ENCODE peak calls at places on chromosomes 5 and 9, in seven cellular contexts. One of them, this sample, is unnamed.

GRCh38 chr5:40615586-40616193 is 64.0 kb upstream of the PTGER4 start:
- DNase-seq in epithelial cell of proximal tubule: no peak
- DNase-seq in lung microvascular endothelial cell: peak
- DNase-seq in colonic mucosa: no peak
- DNase-seq in GM13977: peak
- DNase-seq in T-cell: no peak
- DNase-seq in cerebellar cortex: no peak
- DNase-seq in this sample: no peak

GRCh38 chr9:120040896-120041295 is 539.1 kb downstream of the CDK5RAP2 start:
- DNase-seq in cerebellar cortex: no peak
- DNase-seq in T-cell: no peak
- DNase-seq in epithelial cell of proximal tubule: no peak
- DNase-seq in GM13977: no peak
- DNase-seq in lung microvascular endothelial cell: no peak
- DNase-seq in colonic mucosa: no peak
- DNase-seq in this sample: no peak

GRCh38 chr5:159887050-159887449 is 29.2 kb upstream of the ADRA1B start:
- DNase-seq in lung microvascular endothelial cell: no peak
- DNase-seq in GM13977: no peak
- DNase-seq in epithelial cell of proximal tubule: no peak
- DNase-seq in T-cell: no peak
- DNase-seq in cerebellar cortex: no peak
- DNase-seq in colonic mucosa: no peak
- DNase-seq in this sample: no peak

GRCh38 chr5:75951158-75951557 is 132.0 kb upstream of the SV2C start:
- DNase-seq in lung microvascular endothelial cell: no peak
- DNase-seq in T-cell: no peak
- DNase-seq in cerebellar cortex: peak
- DNase-seq in epithelial cell of proximal tubule: no peak
- DNase-seq in GM13977: no peak
- DNase-seq in colonic mucosa: no peak
- DNase-seq in this sample: peak

GRCh38 chr5:173919443-173919842 is 31.3 kb downstream of the CPEB4 start:
- DNase-seq in cerebellar cortex: peak
- DNase-seq in GM13977: no peak
- DNase-seq in epithelial cell of proximal tubule: no peak
- DNase-seq in T-cell: no peak
- DNase-seq in lung microvascular endothelial cell: peak
- DNase-seq in colonic mucosa: peak
- DNase-seq in this sample: no peak

GRCh38 chr9:133942206-133942975 is 49.7 kb downstream of the VAV2 start:
- DNase-seq in T-cell: no peak
- DNase-seq in colonic mucosa: no peak
- DNase-seq in lung microvascular endothelial cell: no peak
- DNase-seq in epithelial cell of proximal tubule: no peak
- DNase-seq in GM13977: no peak
- DNase-seq in cerebellar cortex: no peak
- DNase-seq in this sample: no peak

GRCh38 chr5:102867999-102868662 is 113.0 kb downstream of the PAM start:
- DNase-seq in GM13977: no peak
- DNase-seq in epithelial cell of proximal tubule: no peak
- DNase-seq in cerebellar cortex: no peak
- DNase-seq in colonic mucosa: no peak
- DNase-seq in T-cell: no peak
- DNase-seq in lung microvascular endothelial cell: peak
- DNase-seq in this sample: no peak

GRCh38 chr9:127608104-127608966 is 3.7 kb upstream of the STXBP1 start:
- DNase-seq in lung microvascular endothelial cell: peak
- DNase-seq in colonic mucosa: peak
- DNase-seq in cerebellar cortex: peak
- DNase-seq in T-cell: peak
- DNase-seq in GM13977: peak
- DNase-seq in epithelial cell of proximal tubule: no peak
- DNase-seq in this sample: peak

GRCh38 chr5:153626836-153627235 is 136.4 kb downstream of the GRIA1 start:
- DNase-seq in cerebellar cortex: no peak
- DNase-seq in T-cell: no peak
- DNase-seq in colonic mucosa: no peak
- DNase-seq in lung microvascular endothelial cell: no peak
- DNase-seq in GM13977: no peak
- DNase-seq in epithelial cell of proximal tubule: no peak
- DNase-seq in this sample: no peak

GRCh38 chr9:38082456-38083287 is 13.6 kb upstream of the SHB start:
- DNase-seq in lung microvascular endothelial cell: no peak
- DNase-seq in cerebellar cortex: no peak
- DNase-seq in epithelial cell of proximal tubule: no peak
- DNase-seq in colonic mucosa: no peak
- DNase-seq in T-cell: no peak
- DNase-seq in GM13977: no peak
- DNase-seq in this sample: no peak

GRCh38 chr5:98755406-98755805 is 18.1 kb upstream of the RGMB start:
- DNase-seq in colonic mucosa: no peak
- DNase-seq in cerebellar cortex: no peak
- DNase-seq in GM13977: no peak
- DNase-seq in epithelial cell of proximal tubule: no peak
- DNase-seq in T-cell: no peak
- DNase-seq in lung microvascular endothelial cell: no peak
- DNase-seq in this sample: no peak

GRCh38 chr5:155394727-155395126 is 381.2 kb downstream of the KIF4B start:
- DNase-seq in GM13977: no peak
- DNase-seq in T-cell: no peak
- DNase-seq in lung microvascular endothelial cell: no peak
- DNase-seq in cerebellar cortex: no peak
- DNase-seq in epithelial cell of proximal tubule: no peak
- DNase-seq in colonic mucosa: no peak
- DNase-seq in this sample: no peak

GRCh38 chr9:79701651-79702050 is 129.9 kb downstream of the TLE4 start:
- DNase-seq in GM13977: no peak
- DNase-seq in T-cell: no peak
- DNase-seq in cerebellar cortex: no peak
- DNase-seq in colonic mucosa: no peak
- DNase-seq in epithelial cell of proximal tubule: no peak
- DNase-seq in lung microvascular endothelial cell: no peak
- DNase-seq in this sample: peak

GRCh38 chr5:94621763-94622162 is 3.3 kb downstream of the SLF1 start:
- DNase-seq in T-cell: no peak
- DNase-seq in lung microvascular endothelial cell: no peak
- DNase-seq in epithelial cell of proximal tubule: no peak
- DNase-seq in cerebellar cortex: no peak
- DNase-seq in colonic mucosa: no peak
- DNase-seq in GM13977: no peak
- DNase-seq in this sample: no peak

GRCh38 chr5:33102551-33102950 is 338.2 kb upstream of the TARS1 start:
- DNase-seq in epithelial cell of proximal tubule: no peak
- DNase-seq in GM13977: no peak
- DNase-seq in cerebellar cortex: no peak
- DNase-seq in T-cell: no peak
- DNase-seq in lung microvascular endothelial cell: no peak
- DNase-seq in colonic mucosa: no peak
- DNase-seq in this sample: no peak

GRCh38 chr5:140011297-140011802 is 31.7 kb downstream of the NRG2 start:
- DNase-seq in colonic mucosa: no peak
- DNase-seq in GM13977: peak
- DNase-seq in T-cell: no peak
- DNase-seq in epithelial cell of proximal tubule: no peak
- DNase-seq in lung microvascular endothelial cell: no peak
- DNase-seq in cerebellar cortex: peak
- DNase-seq in this sample: no peak

GRCh38 chr5:62395210-62395950 is 8.3 kb downstream of the DIMT1 start:
- DNase-seq in cerebellar cortex: no peak
- DNase-seq in T-cell: no peak
- DNase-seq in lung microvascular endothelial cell: no peak
- DNase-seq in epithelial cell of proximal tubule: no peak
- DNase-seq in GM13977: no peak
- DNase-seq in colonic mucosa: no peak
- DNase-seq in this sample: no peak

GRCh38 chr5:1517838-1518237 is 5.9 kb downstream of the LPCAT1 start:
- DNase-seq in GM13977: no peak
- DNase-seq in epithelial cell of proximal tubule: no peak
- DNase-seq in colonic mucosa: peak
- DNase-seq in T-cell: no peak
- DNase-seq in lung microvascular endothelial cell: no peak
- DNase-seq in cerebellar cortex: no peak
- DNase-seq in this sample: peak

GRCh38 chr9:127445851-127446719 is 5.1 kb downstream of the RPL12 start:
- DNase-seq in epithelial cell of proximal tubule: no peak
- DNase-seq in colonic mucosa: no peak
- DNase-seq in cerebellar cortex: peak
- DNase-seq in T-cell: no peak
- DNase-seq in GM13977: no peak
- DNase-seq in lung microvascular endothelial cell: no peak
- DNase-seq in this sample: no peak

GRCh38 chr5:123790226-123790625 is 278.2 kb downstream of the CSNK1G3 start:
- DNase-seq in GM13977: no peak
- DNase-seq in cerebellar cortex: no peak
- DNase-seq in T-cell: no peak
- DNase-seq in lung microvascular endothelial cell: no peak
- DNase-seq in colonic mucosa: no peak
- DNase-seq in epithelial cell of proximal tubule: no peak
- DNase-seq in this sample: no peak

GRCh38 chr9:131614340-131614739 is 69.0 kb downstream of the PRRT1B start:
- DNase-seq in T-cell: no peak
- DNase-seq in GM13977: no peak
- DNase-seq in cerebellar cortex: no peak
- DNase-seq in colonic mucosa: no peak
- DNase-seq in epithelial cell of proximal tubule: no peak
- DNase-seq in lung microvascular endothelial cell: no peak
- DNase-seq in this sample: no peak

GRCh38 chr5:1394881-1395860 is 50.1 kb downstream of the SLC6A3 start:
- DNase-seq in epithelial cell of proximal tubule: no peak
- DNase-seq in colonic mucosa: no peak
- DNase-seq in cerebellar cortex: no peak
- DNase-seq in T-cell: no peak
- DNase-seq in GM13977: no peak
- DNase-seq in lung microvascular endothelial cell: no peak
- DNase-seq in this sample: no peak

GRCh38 chr5:143716856-143717255 is 95.1 kb upstream of the HMHB1 start:
- DNase-seq in lung microvascular endothelial cell: no peak
- DNase-seq in colonic mucosa: no peak
- DNase-seq in cerebellar cortex: no peak
- DNase-seq in T-cell: no peak
- DNase-seq in GM13977: no peak
- DNase-seq in epithelial cell of proximal tubule: no peak
- DNase-seq in this sample: no peak

GRCh38 chr9:133686642-133687575 is 50.7 kb downstream of the DBH start:
- DNase-seq in colonic mucosa: no peak
- DNase-seq in lung microvascular endothelial cell: no peak
- DNase-seq in GM13977: no peak
- DNase-seq in T-cell: no peak
- DNase-seq in epithelial cell of proximal tubule: no peak
- DNase-seq in cerebellar cortex: peak
- DNase-seq in this sample: peak

GRCh38 chr5:173764321-173765029 is 123.7 kb upstream of the CPEB4 start:
- DNase-seq in T-cell: no peak
- DNase-seq in colonic mucosa: peak
- DNase-seq in cerebellar cortex: peak
- DNase-seq in epithelial cell of proximal tubule: peak
- DNase-seq in GM13977: no peak
- DNase-seq in lung microvascular endothelial cell: peak
- DNase-seq in this sample: no peak

GRCh38 chr9:76592105-76593010 is 133.4 kb downstream of the GCNT1 start:
- DNase-seq in T-cell: no peak
- DNase-seq in cerebellar cortex: no peak
- DNase-seq in GM13977: no peak
- DNase-seq in lung microvascular endothelial cell: no peak
- DNase-seq in epithelial cell of proximal tubule: no peak
- DNase-seq in colonic mucosa: no peak
- DNase-seq in this sample: no peak

GRCh38 chr9:106857811-106858470 is 5.0 kb upstream of the ZNF462 start:
- DNase-seq in lung microvascular endothelial cell: no peak
- DNase-seq in T-cell: no peak
- DNase-seq in cerebellar cortex: no peak
- DNase-seq in epithelial cell of proximal tubule: no peak
- DNase-seq in colonic mucosa: no peak
- DNase-seq in GM13977: no peak
- DNase-seq in this sample: no peak

GRCh38 chr5:119332978-119333401 is 22.8 kb upstream of the TNFAIP8 start:
- DNase-seq in cerebellar cortex: no peak
- DNase-seq in T-cell: no peak
- DNase-seq in colonic mucosa: no peak
- DNase-seq in GM13977: no peak
- DNase-seq in epithelial cell of proximal tubule: no peak
- DNase-seq in lung microvascular endothelial cell: no peak
- DNase-seq in this sample: no peak

GRCh38 chr5:56918054-56918453 is 8.7 kb downstream of the SETD9 start:
- DNase-seq in GM13977: no peak
- DNase-seq in cerebellar cortex: no peak
- DNase-seq in lung microvascular endothelial cell: no peak
- DNase-seq in colonic mucosa: peak
- DNase-seq in T-cell: no peak
- DNase-seq in epithelial cell of proximal tubule: no peak
- DNase-seq in this sample: no peak

GRCh38 chr5:131379723-131380122 is 115.9 kb downstream of the CDC42SE2 start:
- DNase-seq in T-cell: peak
- DNase-seq in epithelial cell of proximal tubule: peak
- DNase-seq in GM13977: peak
- DNase-seq in colonic mucosa: no peak
- DNase-seq in cerebellar cortex: no peak
- DNase-seq in lung microvascular endothelial cell: peak
- DNase-seq in this sample: no peak

GRCh38 chr5:61298580-61298979 is 33.5 kb upstream of the ZSWIM6 start:
- DNase-seq in T-cell: no peak
- DNase-seq in epithelial cell of proximal tubule: no peak
- DNase-seq in cerebellar cortex: no peak
- DNase-seq in colonic mucosa: no peak
- DNase-seq in lung microvascular endothelial cell: peak
- DNase-seq in GM13977: no peak
- DNase-seq in this sample: no peak

GRCh38 chr9:115241641-115242040 is 123.7 kb upstream of the TNC start:
- DNase-seq in cerebellar cortex: no peak
- DNase-seq in GM13977: no peak
- DNase-seq in epithelial cell of proximal tubule: no peak
- DNase-seq in colonic mucosa: no peak
- DNase-seq in T-cell: no peak
- DNase-seq in lung microvascular endothelial cell: no peak
- DNase-seq in this sample: no peak

GRCh38 chr5:102018279-102018678 is 277.8 kb downstream of the SLCO4C1 start:
- DNase-seq in epithelial cell of proximal tubule: no peak
- DNase-seq in cerebellar cortex: no peak
- DNase-seq in colonic mucosa: no peak
- DNase-seq in T-cell: no peak
- DNase-seq in lung microvascular endothelial cell: no peak
- DNase-seq in GM13977: no peak
- DNase-seq in this sample: no peak

GRCh38 chr5:10420926-10421325 is 20.8 kb upstream of the ROPN1L start:
- DNase-seq in epithelial cell of proximal tubule: no peak
- DNase-seq in GM13977: no peak
- DNase-seq in lung microvascular endothelial cell: no peak
- DNase-seq in colonic mucosa: no peak
- DNase-seq in T-cell: no peak
- DNase-seq in cerebellar cortex: no peak
- DNase-seq in this sample: no peak